ENCODE peak calls at places on chromosomes 3 and 15, in ten cellular contexts. V, E, F, U, W, Q, H, D, B and O are unnamed samples.

GRCh38 chr3:61830111-61830400 is 268.7 kb downstream of the PTPRG start:
- DNase-seq in E (no peak), D (no peak), U (no peak), Q (peak; percentile 56), V (no peak), B (no peak), F (no peak), H (no peak), W (peak; percentile 11), O (no peak)

GRCh38 chr3:112074616-112075497 is 11.3 kb upstream of the C3orf52 start:
- DNase-seq in B (peak; percentile 62), W (peak; percentile 97), U (peak; percentile 59), H (no peak), E (peak; percentile 90), F (peak; percentile 74), Q (peak; percentile 29), V (peak; percentile 74), D (peak; percentile 60), O (peak; percentile 53)

GRCh38 chr15:101148881-101149664 is 102.8 kb downstream of the CHSY1 start:
- DNase-seq in E (no peak), H (no peak), W (no peak), V (no peak), U (no peak), B (no peak), Q (no peak), D (no peak), F (no peak), O (no peak)

GRCh38 chr3:12148183-12148940 is 10.3 kb downstream of the TIMP4 start:
- DNase-seq in B (no peak), W (no peak), U (no peak), V (no peak), D (peak; percentile 21), E (no peak), F (no peak), Q (peak; percentile 26), H (no peak), O (no peak)

GRCh38 chr3:96991812-96992211 is 177.4 kb downstream of the EPHA6 start:
- DNase-seq in W (no peak), E (no peak), Q (no peak), U (no peak), V (no peak), H (no peak), D (no peak), B (no peak), F (no peak), O (no peak)

GRCh38 chr3:48989126-48989795 is 780 bp upstream of the P4HTM start:
- DNase-seq in H (no peak), D (no peak), U (no peak), F (no peak), V (no peak), B (no peak), Q (peak; percentile 19), W (peak; percentile 4), E (no peak), O (peak; percentile 30)

GRCh38 chr3:152305075-152305474 is 36.3 kb downstream of the MBNL1 start:
- DNase-seq in Q (no peak), U (no peak), B (no peak), H (no peak), D (no peak), V (no peak), E (no peak), F (no peak), W (no peak), O (no peak)

GRCh38 chr15:65303687-65304392 is 637 bp upstream of the RNU5B-1 start:
- DNase-seq in B (peak; percentile 70), Q (peak; percentile 86), D (peak; percentile 81), H (no peak), V (peak; percentile 44), E (peak; percentile 80), W (peak; percentile 43), U (peak; percentile 56), F (peak; percentile 67), O (no peak)

GRCh38 chr3:40333416-40333815 is 23.9 kb downstream of the EIF1B start:
- DNase-seq in Q (peak; percentile 26), F (no peak), E (no peak), H (no peak), W (no peak), D (no peak), B (peak; percentile 51), U (no peak), V (no peak), O (no peak)

GRCh38 chr3:41688595-41689380 is 273.1 kb downstream of the ULK4 start:
- DNase-seq in B (no peak), Q (no peak), V (no peak), U (no peak), F (no peak), D (no peak), H (no peak), W (peak; percentile 78), E (peak; percentile 45), O (no peak)

GRCh38 chr15:40427188-40427587 is 13.6 kb upstream of the BAHD1 start:
- DNase-seq in V (no peak), F (peak; percentile 10), U (no peak), B (peak; percentile 33), Q (no peak), E (no peak), H (no peak), W (no peak), D (no peak), O (no peak)

GRCh38 chr15:40429068-40429707 is 11.6 kb upstream of the BAHD1 start:
- DNase-seq in U (no peak), Q (no peak), V (no peak), E (no peak), B (no peak), D (no peak), W (no peak), F (no peak), H (no peak), O (no peak)

GRCh38 chr15:40424483-40425115 is 16.2 kb upstream of the BAHD1 start:
- DNase-seq in D (no peak), V (no peak), H (no peak), B (no peak), E (no peak), W (no peak), U (no peak), Q (no peak), F (no peak), O (no peak)

GRCh38 chr15:40428183-40428582 is 12.6 kb upstream of the BAHD1 start:
- DNase-seq in V (no peak), H (no peak), D (no peak), U (no peak), E (no peak), B (no peak), W (no peak), Q (no peak), F (no peak), O (no peak)

GRCh38 chr15:40425681-40426080 is 15.1 kb upstream of the BAHD1 start:
- DNase-seq in B (no peak), H (no peak), Q (peak; percentile 67), D (no peak), F (no peak), W (no peak), E (no peak), V (no peak), U (no peak), O (no peak)
- TF ChIP-seq POLR2A in B (no peak), H (no peak), Q (no peak), D (no peak), F (no peak), W (no peak), E (no peak), V (no peak), U (no peak), O (no peak)

DNA sequence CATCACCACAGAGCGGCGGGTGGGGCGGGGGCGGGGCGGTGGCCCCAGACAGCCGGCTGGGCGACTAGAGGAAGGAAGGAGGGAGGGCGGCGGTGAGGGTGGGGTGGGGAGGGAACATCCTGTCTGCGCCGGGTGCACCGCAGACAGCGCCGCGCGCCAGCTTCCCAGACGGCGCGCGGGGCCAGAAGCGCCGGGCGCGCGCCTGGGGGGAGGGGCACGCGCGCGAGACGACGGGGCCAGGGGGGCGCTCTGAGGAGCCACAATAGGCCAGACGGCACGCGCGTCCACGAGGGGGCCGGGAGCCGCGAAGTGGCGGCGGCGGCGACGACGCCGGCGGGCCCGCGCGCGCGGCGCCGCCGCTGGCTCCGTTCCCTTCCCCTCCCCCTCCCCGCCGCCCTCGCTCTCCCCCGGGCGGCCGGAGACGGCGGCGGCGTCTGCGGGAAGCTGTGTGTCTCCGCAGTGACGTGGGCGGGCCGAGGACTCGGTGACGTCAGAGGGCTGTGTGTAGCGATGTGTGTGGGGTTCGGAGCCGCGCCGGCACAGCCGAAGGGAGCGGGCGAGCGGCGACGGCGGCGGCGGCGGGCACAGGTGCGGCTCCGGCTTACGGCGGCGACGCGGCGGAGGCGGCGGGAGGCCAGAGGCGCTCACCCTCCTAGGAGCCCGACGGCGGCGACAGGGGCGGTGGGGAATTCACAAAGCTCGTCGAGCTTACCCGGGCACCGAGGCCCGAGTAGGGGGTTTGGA is at the start of gene SKIL:
- DNase-seq in B (peak; percentile 99), H (peak; percentile 65), E (peak; percentile 97), F (peak; percentile 98), D (peak; percentile 98), W (peak; percentile 96), Q (peak; percentile 99), V (peak; percentile 81), U (peak; percentile 99), O (peak; percentile 82)
- TF ChIP-seq POLR2A in B (peak; percentile 97), H (peak; percentile 50), E (peak; percentile 74), F (peak; percentile 81), D (peak; percentile 72), W (peak; percentile 95), Q (peak; percentile 96), V (no peak), U (no peak), O (peak; percentile 68)

GRCh38 chr15:56016281-56016680 is 22.9 kb upstream of the NEDD4 start:
- DNase-seq in B (no peak), F (no peak), Q (no peak), E (no peak), V (no peak), U (no peak), H (no peak), D (no peak), W (no peak), O (no peak)
- TF ChIP-seq POLR2A in B (no peak), F (no peak), Q (no peak), E (no peak), V (no peak), U (no peak), H (no peak), D (no peak), W (no peak), O (no peak)

GRCh38 chr15:67202091-67202490 is 52.4 kb downstream of the AAGAB start:
- DNase-seq in F (no peak), H (no peak), W (no peak), Q (no peak), V (no peak), U (no peak), D (no peak), E (no peak), B (no peak), O (no peak)

GRCh38 chr15:67198157-67198754 is 56.2 kb downstream of the AAGAB start:
- DNase-seq in D (no peak), E (peak; percentile 19), V (no peak), W (no peak), B (no peak), Q (no peak), F (no peak), H (no peak), U (no peak), O (no peak)

GRCh38 chr15:67201136-67201535 is 53.3 kb downstream of the AAGAB start:
- DNase-seq in E (no peak), H (no peak), W (no peak), D (no peak), B (no peak), F (no peak), Q (no peak), U (no peak), V (no peak), O (no peak)

GRCh38 chr15:67199391-67199790 is 55.1 kb downstream of the AAGAB start:
- DNase-seq in H (no peak), D (no peak), F (no peak), W (peak; percentile 63), B (no peak), Q (no peak), V (no peak), U (no peak), E (no peak), O (no peak)

GRCh38 chr15:67199881-67200763 is 54.3 kb downstream of the AAGAB start:
- DNase-seq in V (no peak), W (peak; percentile 76), B (no peak), E (no peak), F (no peak), Q (no peak), U (no peak), D (no peak), H (no peak), O (no peak)
- TF ChIP-seq POLR2A in V (no peak), W (peak; percentile 28), B (no peak), E (no peak), F (no peak), Q (no peak), U (no peak), D (no peak), H (no peak), O (no peak)